ENCODE peak calls at places on chromosomes 13 and 19, in five cellular contexts. I is SK-N-SH, T is HCT116, B is K562, D is HepG2. R is an unnamed sample.
A peak's percentile ranks its signal among the peaks of the same experiment; 100 is the strongest.

GRCh38 chr13:39039033-39039432 is 777 bp downstream of the NHLRC3 start:
- DNase-seq in I (no peak), T (no peak), B (peak; percentile 6), D (peak; percentile 12), R (no peak)

GRCh38 chr13:46660859-46661258 is 107.9 kb downstream of the LRCH1 start:
- DNase-seq in I (no peak), T (no peak), B (no peak), D (no peak), R (no peak)

GRCh38 chr13:35994131-35994966 is 136.8 kb downstream of the DCLK1 start:
- DNase-seq in I (no peak), T (no peak), B (no peak), D (no peak), R (no peak)

GRCh38 chr13:30135868-30136267 is 171.5 kb downstream of the KATNAL1 start:
- DNase-seq in I (no peak), T (no peak), B (no peak), D (no peak), R (no peak)

GRCh38 chr13:30153871-30154426 is 153.4 kb downstream of the KATNAL1 start:
- DNase-seq in I (no peak), T (no peak), B (no peak), D (no peak), R (no peak)

GRCh38 chr19:48633148-48634035 is 3.8 kb downstream of the DBP start:
- DNase-seq in I (no peak), T (no peak), B (peak; percentile 92), D (no peak), R (no peak)

GRCh38 chr13:43126420-43126819 is 103.0 kb downstream of the DNAJC15 start:
- DNase-seq in I (no peak), T (no peak), B (no peak), D (no peak), R (no peak)

GRCh38 chr19:55537741-55538111 is 793 bp upstream of the SBK2 start:
- DNase-seq in I (no peak), T (no peak), B (no peak), D (no peak), R (no peak)

GRCh38 chr19:39995794-39996193 is 1.1 kb upstream of the ZNF546 start:
- DNase-seq in I (no peak), T (no peak), B (no peak), D (no peak), R (no peak)

GRCh38 chr19:10184636-10185035 is 10.1 kb downstream of the DNMT1 start:
- DNase-seq in I (no peak), T (no peak), B (no peak), D (no peak), R (peak; percentile 80)

GRCh38 chr13:50306096-50306495 is 290.9 kb downstream of the KCNRG start:
- DNase-seq in I (no peak), T (no peak), B (no peak), D (no peak), R (no peak)

GRCh38 chr13:80070024-80070703 is 270.8 kb downstream of the SPRY2 start:
- DNase-seq in I (no peak), T (no peak), B (no peak), D (no peak), R (no peak)

GRCh38 chr19:2540646-2541454 is 64.9 kb downstream of the GADD45B start:
- DNase-seq in I (no peak), T (peak; percentile 90), B (no peak), D (peak; percentile 95), R (peak; percentile 96)

GRCh38 chr13:105972306-105972721 is 563.1 kb downstream of the EFNB2 start:
- DNase-seq in I (no peak), T (no peak), B (no peak), D (no peak), R (no peak)

GRCh38 chr19:53983457-53984289 is 7.8 kb upstream of the CACNG6 start:
- DNase-seq in I (no peak), T (no peak), B (no peak), D (no peak), R (no peak)

GRCh38 chr19:48319647-48320537 is 5.5 kb upstream of the EMP3 start:
- DNase-seq in I (peak; percentile 67), T (peak; percentile 66), B (peak; percentile 87), D (peak; percentile 64), R (peak; percentile 34)

GRCh38 chr13:28537149-28537548 is 42.2 kb upstream of the FLT1 start:
- DNase-seq in I (no peak), T (no peak), B (no peak), D (no peak), R (no peak)

GRCh38 chr19:1624458-1624857 is 19.2 kb upstream of the UQCR11 start:
- DNase-seq in I (peak; percentile 88), T (peak; percentile 43), B (peak; percentile 83), D (peak; percentile 14), R (peak; percentile 38)

GRCh38 chr13:96481482-96481881 is 391.6 kb downstream of the HS6ST3 start:
- DNase-seq in I (no peak), T (no peak), B (no peak), D (no peak), R (no peak)

GRCh38 chr13:52845766-52846566 is 2.5 kb downstream of the PCDH8 start:
- DNase-seq in I (peak; percentile 88), T (no peak), B (no peak), D (no peak), R (peak; percentile 17)

GRCh38 chr13:23558675-23559536 is 11.3 kb upstream of the TNFRSF19 start:
- DNase-seq in I (peak; percentile 31), T (peak; percentile 10), B (peak; percentile 5), D (peak; percentile 97), R (peak; percentile 30)

GRCh38 chr19:52941941-52942370 is 18.7 kb upstream of the ZNF888 start:
- DNase-seq in I (peak; percentile 25), T (no peak), B (peak; percentile 55), D (no peak), R (peak; percentile 34)

GRCh38 chr19:1076951-1077350 is 10.0 kb downstream of the ARHGAP45 start:
- DNase-seq in I (no peak), T (no peak), B (no peak), D (no peak), R (no peak)

DNA sequence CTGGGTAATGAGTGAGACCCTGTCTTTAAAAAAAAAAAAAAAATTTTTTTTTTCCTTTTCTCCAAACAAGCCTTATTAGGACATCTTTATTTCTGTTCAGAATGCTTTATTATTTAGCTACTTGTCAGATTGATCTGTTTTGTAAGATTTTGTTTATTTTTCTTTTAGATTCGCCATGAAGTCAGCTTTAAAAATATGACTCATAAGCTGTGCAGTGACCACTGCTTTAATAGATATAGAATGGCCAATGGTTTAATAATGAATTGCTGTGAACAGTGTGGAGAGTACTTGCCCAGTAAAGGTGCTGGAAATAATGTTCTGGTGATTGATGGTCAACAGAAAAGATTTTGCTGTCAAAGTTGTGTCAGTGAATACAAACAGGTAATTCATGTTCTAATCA is 47.7 kb downstream of the ZMYM2 start:
- DNase-seq in I (no peak), T (no peak), B (no peak), D (no peak), R (no peak)
- TF ChIP-seq JUND in I (no peak), T (no peak), B (no peak), D (no peak), R (no peak)

GRCh38 chr13:45167611-45168554 is 33.0 kb downstream of the KCTD4 start:
- DNase-seq in I (no peak), T (peak; percentile 85), B (peak; percentile 3), D (no peak), R (peak; percentile 42)
- TF ChIP-seq JUND in I (no peak), T (peak; percentile 86), B (no peak), D (no peak), R (no peak)

GRCh38 chr19:27770095-27770494 is 1442.9 kb downstream of the UQCRFS1 start:
- DNase-seq in I (no peak), T (no peak), B (no peak), D (no peak), R (no peak)
- TF ChIP-seq JUND in I (no peak), T (no peak), B (no peak), D (no peak), R (no peak)

GRCh38 chr13:60765700-60766411 is 368.8 kb downstream of the TDRD3 start:
- DNase-seq in I (no peak), T (no peak), B (no peak), D (peak; percentile 5), R (no peak)
- TF ChIP-seq JUND in I (no peak), T (no peak), B (no peak), D (no peak), R (no peak)

GRCh38 chr19:15696654-15697194 is 23.8 kb downstream of the CYP4F12 start:
- DNase-seq in I (no peak), T (no peak), B (peak; percentile 18), D (no peak), R (no peak)

GRCh38 chr19:15701757-15702589 is 25.9 kb upstream of the OR10H2 start:
- DNase-seq in I (no peak), T (no peak), B (no peak), D (peak; percentile 76), R (no peak)

DNA sequence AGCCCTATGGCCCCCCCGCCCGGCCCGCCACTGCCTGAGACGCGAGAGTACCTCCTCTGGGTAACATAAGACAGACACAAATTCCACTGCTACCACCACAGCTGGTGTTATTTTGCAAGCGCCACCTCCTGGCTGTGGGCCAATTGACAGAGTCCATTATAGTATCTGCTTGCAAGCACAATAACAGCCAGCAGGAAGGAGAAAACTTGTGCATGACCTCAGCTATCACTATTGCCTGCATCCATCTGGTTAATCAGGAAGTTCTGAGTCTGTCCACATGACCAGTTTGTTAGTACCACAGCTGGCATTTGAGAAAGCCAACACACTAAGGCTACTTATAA is 25.3 kb upstream of the OR10H2 start:
- DNase-seq in I (peak; percentile 31), T (peak; percentile 16), B (peak; percentile 63), D (peak; percentile 83), R (peak; percentile 51)
- TF ChIP-seq JUND in I (no peak), T (no peak), B (no peak), D (no peak), R (no peak)

GRCh38 chr19:45086453-45086852 is 6.5 kb upstream of the PPP1R37 start:
- DNase-seq in I (no peak), T (no peak), B (no peak), D (no peak), R (no peak)

GRCh38 chr19:45090034-45090433 is 2.9 kb upstream of the PPP1R37 start:
- DNase-seq in I (no peak), T (no peak), B (no peak), D (no peak), R (no peak)

GRCh38 chr19:45091031-45091918 is 1.7 kb upstream of the PPP1R37 start:
- DNase-seq in I (peak; percentile 96), T (peak; percentile 99), B (peak; percentile 93), D (no peak), R (peak; percentile 85)

GRCh38 chr19:45090598-45090997 is 2.4 kb upstream of the PPP1R37 start:
- DNase-seq in I (no peak), T (no peak), B (no peak), D (no peak), R (no peak)

GRCh38 chr19:45087531-45087930 is 5.4 kb upstream of the PPP1R37 start:
- DNase-seq in I (no peak), T (no peak), B (no peak), D (no peak), R (no peak)
- TF ChIP-seq JUND in I (no peak), T (no peak), B (no peak), D (no peak), R (no peak)

GRCh38 chr19:57244513-57244912 is 4.1 kb downstream of the ZNF805 start:
- DNase-seq in I (no peak), T (no peak), B (no peak), D (no peak), R (no peak)
- TF ChIP-seq JUND in I (no peak), T (no peak), B (no peak), D (no peak), R (no peak)

R was measured in T47D.